ENCODE peak calls at places on chromosome 16, in four cellular contexts. O is GM12878, M is HepG2, K is K562. F is an unnamed sample.

GRCh38 chr16:53224932-53225533 is 170.2 kb downstream of the CHD9 start:
- DNase-seq in O (no peak), M (no peak), K (peak; percentile 81), F (no peak)

GRCh38 chr16:70793851-70794502 is 7.0 kb downstream of the VAC14 start:
- DNase-seq in O (no peak), M (no peak), K (no peak), F (no peak)

GRCh38 chr16:47463771-47464624 is 2.9 kb downstream of the PHKB start:
- DNase-seq in O (no peak), M (no peak), K (peak; percentile 54), F (no peak)

GRCh38 chr16:17275076-17275732 is 195.6 kb downstream of the XYLT1 start:
- DNase-seq in O (no peak), M (peak; percentile 85), K (no peak), F (no peak)

GRCh38 chr16:72935896-72936295 is 112.0 kb downstream of the ZFHX3 start:
- DNase-seq in O (no peak), M (no peak), K (no peak), F (no peak)

GRCh38 chr16:17784073-17784472 is 313.3 kb upstream of the XYLT1 start:
- DNase-seq in O (no peak), M (peak; percentile 21), K (peak; percentile 57), F (peak; percentile 35)

GRCh38 chr16:20774703-20775362 is 11.0 kb downstream of the ACSM3 start:
- DNase-seq in O (peak; percentile 9), M (peak; percentile 67), K (peak; percentile 73), F (peak; percentile 91)

GRCh38 chr16:50309527-50310307 is 43.4 kb downstream of the ADCY7 start:
- DNase-seq in O (no peak), M (peak; percentile 82), K (no peak), F (no peak)

GRCh38 chr16:11029948-11030347 is 85.6 kb downstream of the CLEC16A start:
- DNase-seq in O (no peak), M (no peak), K (no peak), F (no peak)

GRCh38 chr16:56828641-56829040 is 36.4 kb upstream of the SLC12A3 start:
- DNase-seq in O (no peak), M (no peak), K (no peak), F (no peak)

GRCh38 chr16:49023095-49023494 is 258.5 kb downstream of the CBLN1 start:
- DNase-seq in O (no peak), M (no peak), K (no peak), F (no peak)

GRCh38 chr16:86961133-86961720 is 356.0 kb downstream of the C16orf95 start:
- DNase-seq in O (no peak), M (no peak), K (no peak), F (no peak)

GRCh38 chr16:72400257-72401078 is 228.5 kb upstream of the PMFBP1 start:
- DNase-seq in O (peak; percentile 7), M (peak; percentile 71), K (peak; percentile 56), F (peak; percentile 60)

GRCh38 chr16:58267524-58268243 is 27.1 kb downstream of the PRSS54 start:
- DNase-seq in O (no peak), M (no peak), K (no peak), F (no peak)

GRCh38 chr16:70402916-70403659 is 35.8 kb downstream of the ST3GAL2 start:
- DNase-seq in O (no peak), M (peak; percentile 44), K (no peak), F (no peak)

GRCh38 chr16:58051821-58052603 is 26.5 kb downstream of the MMP15 start:
- DNase-seq in O (no peak), M (no peak), K (no peak), F (no peak)

GRCh38 chr16:47721016-47721673 is 260.0 kb downstream of the PHKB start:
- DNase-seq in O (no peak), M (peak; percentile 23), K (no peak), F (no peak)

GRCh38 chr16:48441106-48441505 is 55.9 kb upstream of the SIAH1 start:
- DNase-seq in O (no peak), M (no peak), K (no peak), F (no peak)

GRCh38 chr16:89460556-89460955 is 29.8 kb downstream of the ANKRD11 start:
- DNase-seq in O (no peak), M (no peak), K (no peak), F (no peak)

GRCh38 chr16:81319221-81319912 is 4.6 kb downstream of the GAN start:
- DNase-seq in O (no peak), M (no peak), K (peak; percentile 73), F (no peak)

GRCh38 chr16:68298907-68299515 is 11.7 kb downstream of the SLC7A6OS start:
- DNase-seq in O (no peak), M (peak; percentile 77), K (no peak), F (no peak)

GRCh38 chr16:68298312-68298711 is 12.4 kb downstream of the SLC7A6OS start:
- DNase-seq in O (no peak), M (no peak), K (no peak), F (no peak)

GRCh38 chr16:68299571-68300453 is 10.9 kb downstream of the SLC7A6OS start:
- DNase-seq in O (no peak), M (no peak), K (no peak), F (no peak)

GRCh38 chr16:68297908-68298307 is 12.8 kb downstream of the SLC7A6OS start:
- DNase-seq in O (no peak), M (no peak), K (no peak), F (no peak)

GRCh38 chr16:68300736-68301459 is 9.8 kb downstream of the SLC7A6OS start:
- DNase-seq in O (no peak), M (no peak), K (no peak), F (no peak)
- TF ChIP-seq NR2C2 in O (no peak), M (no peak), K (no peak), F (no peak)

DNA sequence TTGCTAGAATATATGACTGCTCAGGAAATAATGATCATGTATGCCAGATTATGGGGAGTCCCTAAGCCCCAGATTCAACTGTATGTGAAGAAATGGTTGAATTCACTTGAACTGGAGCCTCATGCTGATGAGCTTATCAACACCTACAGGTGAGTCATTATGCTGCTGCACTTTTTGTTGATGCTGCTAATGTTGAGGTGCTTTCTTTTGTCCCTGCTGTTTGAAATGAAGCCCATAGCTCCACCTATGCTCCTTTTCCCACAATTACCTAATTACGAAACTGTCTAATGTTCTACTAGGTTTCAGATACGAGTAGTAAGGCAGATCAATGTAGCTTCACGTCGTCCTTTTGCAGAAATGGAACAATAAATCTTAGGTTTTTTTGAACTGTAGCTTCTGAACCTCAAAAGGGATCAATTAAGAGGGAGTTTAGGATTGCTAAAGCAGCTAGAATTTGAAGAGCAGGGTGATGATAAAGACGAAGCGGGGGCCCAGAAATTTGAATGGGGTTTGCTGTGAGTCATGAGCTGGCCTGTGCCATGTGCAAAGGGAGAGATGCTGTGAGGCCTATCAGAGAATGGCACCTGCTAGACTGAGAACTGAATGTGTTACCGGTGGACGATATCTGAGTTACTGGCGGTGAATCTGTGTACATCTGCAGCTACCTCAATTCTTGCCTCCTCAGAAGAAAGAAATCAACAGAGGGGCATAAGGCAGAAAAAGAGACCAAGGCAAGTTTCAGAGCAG is 6.1 kb upstream of the UQCRC2 start:
- DNase-seq in O (no peak), M (no peak), K (peak; percentile 8), F (no peak)
- TF ChIP-seq NR2C2 in O (no peak), M (no peak), K (no peak), F (no peak)

DNA sequence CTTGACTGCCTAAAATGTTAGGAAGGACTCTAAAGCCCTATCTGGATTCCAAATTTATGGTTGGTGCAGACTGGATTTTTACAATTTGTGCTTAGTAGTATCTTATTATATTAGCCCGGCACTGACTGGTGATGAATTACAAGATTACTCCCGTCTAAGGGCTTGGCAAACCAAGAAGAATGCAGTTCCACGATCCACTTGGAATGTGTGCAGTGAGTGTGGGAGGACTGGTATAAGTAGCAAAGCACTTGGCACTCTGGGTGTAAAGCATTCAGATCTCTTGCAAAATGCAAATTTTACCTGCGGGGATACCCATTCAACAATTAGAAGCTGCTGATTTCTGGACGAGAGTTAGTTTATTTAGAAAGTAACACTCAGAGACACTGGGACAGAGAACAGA is 539.3 kb downstream of the MAF start:
- DNase-seq in O (no peak), M (no peak), K (no peak), F (no peak)
- TF ChIP-seq NR2C2 in O (no peak), M (no peak), K (no peak), F (no peak)

GRCh38 chr16:85453-85782 is 7.4 kb downstream of the MPG start:
- DNase-seq in O (no peak), M (no peak), K (no peak), F (no peak)

GRCh38 chr16:83060-83603 is 5.1 kb downstream of the MPG start:
- DNase-seq in O (no peak), M (no peak), K (no peak), F (no peak)

GRCh38 chr16:84718-85452 is 6.9 kb downstream of the MPG start:
- DNase-seq in O (peak; percentile 65), M (no peak), K (no peak), F (no peak)

GRCh38 chr16:85865-86264 is 7.8 kb downstream of the MPG start:
- DNase-seq in O (no peak), M (no peak), K (no peak), F (no peak)

GRCh38 chr16:83781-84615 is 6.0 kb downstream of the MPG start:
- DNase-seq in O (no peak), M (no peak), K (no peak), F (no peak)
- TF ChIP-seq NR2C2 in O (no peak), M (no peak), K (no peak), F (no peak)

GRCh38 chr16:9090101-9090959 is 1.1 kb upstream of the HAPSTR1 start:
- DNase-seq in O (no peak), M (no peak), K (peak; percentile 58), F (peak; percentile 59)
- TF ChIP-seq NR2C2 in O (no peak), M (no peak), K (no peak), F (no peak)

DNA sequence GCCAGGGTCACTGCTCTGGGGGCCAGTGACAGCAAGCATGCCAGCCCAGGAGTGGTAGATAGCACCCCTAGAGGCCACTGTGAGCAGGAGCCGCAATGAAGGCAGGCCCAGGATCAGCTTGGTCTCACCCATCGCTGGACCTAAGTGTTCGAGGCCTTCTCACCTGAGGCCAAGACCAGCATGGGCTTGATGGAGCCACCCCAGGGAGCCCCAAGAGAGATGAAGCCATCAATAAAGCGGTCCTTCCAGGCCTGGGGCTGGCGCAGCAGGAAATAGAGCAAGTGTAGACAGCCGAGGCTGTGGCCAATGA is 1.8 kb downstream of the LCAT start:
- DNase-seq in O (no peak), M (peak; percentile 61), K (peak; percentile 71), F (peak; percentile 78)
- TF ChIP-seq NR2C2 in O (no peak), M (no peak), K (no peak), F (no peak)

GRCh38 chr16:55682086-55682485 is 26.3 kb downstream of the SLC6A2 start:
- DNase-seq in O (no peak), M (no peak), K (no peak), F (no peak)

GRCh38 chr16:55672471-55672870 is 16.7 kb downstream of the SLC6A2 start:
- DNase-seq in O (no peak), M (no peak), K (no peak), F (no peak)

GRCh38 chr16:55678061-55678935 is 22.5 kb downstream of the SLC6A2 start:
- DNase-seq in O (no peak), M (no peak), K (no peak), F (no peak)
- TF ChIP-seq NR2C2 in O (no peak), M (no peak), K (no peak), F (no peak)